ENCODE peak calls at places on chromosome 7, in seven cellular contexts. Y, L, G, C, I, K and R are unnamed samples.

GRCh38 chr7:27900006-27900405 is 160.0 kb downstream of the TAX1BP1 start:
- DNase-seq in C (peak; percentile 42), L (no peak), I (no peak), Y (no peak), G (no peak), K (no peak), R (no peak)

GRCh38 chr7:139691253-139691781 is 86.5 kb downstream of the HIPK2 start:
- DNase-seq in I (no peak), G (no peak), L (no peak), C (peak; percentile 67), K (no peak), Y (no peak), R (no peak)

GRCh38 chr7:99473315-99473596 is 566 bp downstream of the ZNF789 start:
- DNase-seq in L (peak; percentile 17), K (peak; percentile 48), C (peak; percentile 82), G (no peak), I (peak; percentile 70), Y (no peak), R (no peak)

GRCh38 chr7:36283171-36283570 is 106.5 kb upstream of the ANLN start:
- DNase-seq in G (no peak), L (no peak), Y (no peak), I (no peak), C (no peak), K (no peak), R (no peak)

GRCh38 chr7:6479067-6479466 is 31.3 kb upstream of the DAGLB start:
- DNase-seq in K (no peak), Y (no peak), I (no peak), C (no peak), L (no peak), G (no peak), R (no peak)

GRCh38 chr7:129557686-129558481 is 53.6 kb upstream of the NRF1 start:
- DNase-seq in K (no peak), C (no peak), I (no peak), Y (no peak), L (no peak), G (no peak), R (no peak)

GRCh38 chr7:75650671-75651070 is 88.1 kb downstream of the HIP1 start:
- DNase-seq in C (no peak), I (no peak), K (no peak), Y (peak; percentile 33), G (peak; percentile 52), L (no peak), R (no peak)

GRCh38 chr7:93566876-93567275 is 7.6 kb downstream of the CALCR start:
- DNase-seq in Y (no peak), K (no peak), L (no peak), G (no peak), I (no peak), C (peak; percentile 22), R (no peak)

GRCh38 chr7:70435634-70436033 is 696.3 kb upstream of the GALNT17 start:
- DNase-seq in I (no peak), K (no peak), G (no peak), L (no peak), Y (no peak), C (no peak), R (no peak)

GRCh38 chr7:139361523-139361922 is 1.8 kb downstream of the LUC7L2 start:
- DNase-seq in L (no peak), K (no peak), I (no peak), C (no peak), G (no peak), Y (no peak), R (no peak)

GRCh38 chr7:133770863-133771492 is 356.2 kb upstream of the LRGUK start:
- DNase-seq in Y (no peak), I (peak; percentile 56), K (no peak), C (peak; percentile 67), L (no peak), G (no peak), R (no peak)

GRCh38 chr7:39810204-39810642 is 139.8 kb upstream of the CDK13 start:
- DNase-seq in K (peak; percentile 22), Y (no peak), L (no peak), C (no peak), I (no peak), G (no peak), R (no peak)

GRCh38 chr7:94045566-94045965 is 41.4 kb upstream of the BET1 start:
- DNase-seq in C (no peak), Y (no peak), G (no peak), L (no peak), K (no peak), I (no peak), R (no peak)

GRCh38 chr7:45986355-45987298 is 65.6 kb upstream of the IGFBP3 start:
- DNase-seq in C (no peak), Y (no peak), G (no peak), L (no peak), I (no peak), K (no peak), R (peak; percentile 9)

GRCh38 chr7:78020874-78021249 is 222.3 kb downstream of the PHTF2 start:
- DNase-seq in K (no peak), C (peak; percentile 16), G (no peak), L (no peak), Y (no peak), I (no peak), R (no peak)

GRCh38 chr7:78020131-78020873 is 221.7 kb downstream of the PHTF2 start:
- DNase-seq in L (peak; percentile 75), K (peak; percentile 45), C (peak; percentile 89), I (no peak), Y (peak; percentile 40), G (peak; percentile 66), R (peak; percentile 73)

GRCh38 chr7:78017621-78018100 is 219.1 kb downstream of the PHTF2 start:
- DNase-seq in K (no peak), I (no peak), C (no peak), L (no peak), Y (no peak), G (no peak), R (no peak)

GRCh38 chr7:78019457-78020130 is 221.0 kb downstream of the PHTF2 start:
- DNase-seq in Y (peak; percentile 89), C (peak; percentile 65), K (peak; percentile 23), G (peak; percentile 95), I (no peak), L (peak; percentile 46), R (peak; percentile 91)

GRCh38 chr7:78018541-78019456 is 220.2 kb downstream of the PHTF2 start:
- DNase-seq in Y (peak; percentile 30), G (peak; percentile 59), L (no peak), C (peak; percentile 80), K (no peak), I (no peak), R (peak; percentile 86)
- TF ChIP-seq CTCF in Y (no peak), G (peak; percentile 4), L (no peak), C (peak; percentile 26), K (no peak), I (peak; percentile 5), R (no peak)

GRCh38 chr7:55512635-55513034 is 59.7 kb downstream of the VOPP1 start:
- DNase-seq in I (no peak), C (no peak), G (no peak), L (no peak), K (no peak), Y (no peak), R (no peak)

GRCh38 chr7:55508301-55509011 is 63.8 kb downstream of the VOPP1 start:
- DNase-seq in L (no peak), Y (no peak), K (no peak), G (no peak), C (no peak), I (no peak), R (no peak)

GRCh38 chr7:55510621-55511020 is 61.7 kb downstream of the VOPP1 start:
- DNase-seq in Y (no peak), K (no peak), I (no peak), G (no peak), L (no peak), C (no peak), R (no peak)

GRCh38 chr7:55507743-55508142 is 64.6 kb downstream of the VOPP1 start:
- DNase-seq in C (no peak), G (no peak), Y (no peak), K (no peak), L (no peak), I (no peak), R (no peak)

DNA sequence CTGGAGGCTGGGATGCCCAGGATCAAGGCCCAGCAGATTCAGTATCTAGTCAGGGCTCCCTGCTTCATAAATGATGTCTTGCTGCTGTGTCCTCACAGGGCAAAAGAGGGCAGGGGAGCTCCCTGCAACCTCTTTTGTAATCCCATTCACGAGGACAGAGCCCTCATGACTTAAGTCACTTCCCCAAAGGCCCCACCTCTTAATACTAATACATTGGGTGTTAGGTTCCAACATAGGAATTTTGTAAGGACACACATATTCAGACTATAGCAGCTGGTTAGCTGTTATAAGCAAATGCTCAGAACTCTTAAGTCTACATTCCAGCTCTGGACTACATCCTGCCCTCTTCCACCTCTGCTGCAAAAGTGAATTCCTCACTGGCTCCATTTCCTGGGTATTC is 63.0 kb downstream of the VOPP1 start:
- DNase-seq in I (no peak), K (no peak), L (no peak), C (peak; percentile 49), Y (no peak), G (peak; percentile 55), R (peak; percentile 36)
- TF ChIP-seq CTCF in I (no peak), K (no peak), L (no peak), C (no peak), Y (no peak), G (no peak), R (no peak)

GRCh38 chr7:149670288-149670687 is 103.1 kb downstream of the ZNF467 start:
- DNase-seq in I (no peak), C (peak; percentile 57), L (no peak), K (no peak), G (peak; percentile 37), Y (no peak), R (no peak)

GRCh38 chr7:149669121-149669818 is 104.1 kb downstream of the ZNF467 start:
- DNase-seq in Y (no peak), I (no peak), L (no peak), K (peak; percentile 51), C (peak; percentile 62), G (no peak), R (no peak)

GRCh38 chr7:149673006-149673405 is 100.4 kb downstream of the ZNF467 start:
- DNase-seq in L (no peak), I (no peak), Y (no peak), G (no peak), C (no peak), K (no peak), R (no peak)
- TF ChIP-seq CTCF in L (no peak), I (no peak), Y (no peak), G (no peak), C (no peak), K (no peak), R (no peak)

DNA sequence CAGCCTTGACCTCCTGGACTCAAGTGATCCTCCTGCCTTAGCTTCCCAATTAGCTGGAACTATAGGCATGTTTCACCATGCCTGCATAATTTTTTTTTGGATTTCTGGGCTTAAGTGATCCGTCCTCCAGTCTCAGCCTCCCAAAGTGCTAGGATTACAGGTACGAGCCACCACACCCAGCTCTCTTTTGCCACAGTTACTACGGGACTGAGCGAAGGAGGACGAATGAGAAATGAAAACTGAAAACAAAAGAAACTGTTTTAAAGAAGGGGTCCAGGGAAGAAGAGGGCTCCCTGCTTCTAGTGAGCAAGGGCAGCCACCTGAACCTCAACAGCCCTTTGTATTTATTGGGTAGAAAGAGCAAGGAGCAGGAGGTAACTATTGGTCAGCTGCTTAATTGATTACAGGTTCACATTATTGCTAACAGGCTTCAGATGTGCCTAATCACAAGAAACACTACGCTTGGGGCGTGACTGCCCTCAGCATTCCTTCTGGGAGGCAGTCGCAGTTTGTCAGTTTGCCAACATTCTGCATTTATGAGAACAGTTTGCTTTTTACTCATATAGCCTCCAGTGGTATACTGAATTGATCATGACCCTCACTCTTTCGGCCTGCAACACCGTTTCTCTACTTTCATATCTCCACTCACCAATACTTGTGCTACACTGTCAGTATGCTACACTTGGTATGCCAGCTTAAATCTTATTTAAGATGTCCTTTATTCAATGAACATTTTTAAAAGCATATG is 676.8 kb downstream of the DNAJB9 start:
- DNase-seq in G (no peak), L (peak; percentile 2), Y (no peak), C (peak; percentile 31), I (no peak), K (peak; percentile 18), R (no peak)
- TF ChIP-seq CTCF in G (no peak), L (no peak), Y (no peak), C (no peak), I (no peak), K (no peak), R (no peak)